ENCODE peak calls at places on chromosomes 11 and 22, in nine cellular contexts. One of them, this sample, is unnamed.

GRCh38 chr22:36577019-36577418 is 48.1 kb upstream of the EIF3D start:
- DNase-seq in fibroblast of pulmonary artery: peak
- DNase-seq in transverse colon: no peak
- DNase-seq in fibroblast of lung: peak
- DNase-seq in tibial nerve: no peak
- DNase-seq in GM23338: no peak
- DNase-seq in WERI-Rb-1: no peak
- DNase-seq in AG04449: peak
- DNase-seq in sigmoid colon: no peak
- DNase-seq in this sample: no peak

GRCh38 chr11:28384418-28384817 is 276.2 kb downstream of the METTL15 start:
- DNase-seq in tibial nerve: no peak
- DNase-seq in sigmoid colon: no peak
- DNase-seq in fibroblast of lung: peak
- DNase-seq in fibroblast of pulmonary artery: peak
- DNase-seq in GM23338: no peak
- DNase-seq in AG04449: peak
- DNase-seq in WERI-Rb-1: no peak
- DNase-seq in transverse colon: no peak
- DNase-seq in this sample: no peak

GRCh38 chr11:63567044-63567840 is 4.1 kb upstream of the PLAAT2 start:
- DNase-seq in sigmoid colon: peak
- DNase-seq in AG04449: peak
- DNase-seq in transverse colon: peak
- DNase-seq in fibroblast of lung: peak
- DNase-seq in GM23338: peak
- DNase-seq in fibroblast of pulmonary artery: peak
- DNase-seq in tibial nerve: no peak
- DNase-seq in WERI-Rb-1: no peak
- DNase-seq in this sample: no peak

GRCh38 chr11:108177570-108177969 is 44.9 kb downstream of the NPAT start:
- DNase-seq in transverse colon: no peak
- DNase-seq in fibroblast of pulmonary artery: no peak
- DNase-seq in tibial nerve: no peak
- DNase-seq in GM23338: no peak
- DNase-seq in sigmoid colon: no peak
- DNase-seq in AG04449: no peak
- DNase-seq in fibroblast of lung: no peak
- DNase-seq in WERI-Rb-1: no peak
- DNase-seq in this sample: no peak

GRCh38 chr11:2266586-2267305 is 3.6 kb downstream of the ASCL2 start:
- DNase-seq in transverse colon: no peak
- DNase-seq in fibroblast of pulmonary artery: no peak
- DNase-seq in WERI-Rb-1: no peak
- DNase-seq in fibroblast of lung: no peak
- DNase-seq in AG04449: no peak
- DNase-seq in sigmoid colon: no peak
- DNase-seq in GM23338: no peak
- DNase-seq in tibial nerve: no peak
- DNase-seq in this sample: no peak

GRCh38 chr11:90476442-90477007 is 253.7 kb upstream of the CHORDC1 start:
- DNase-seq in WERI-Rb-1: peak
- DNase-seq in GM23338: peak
- DNase-seq in fibroblast of lung: peak
- DNase-seq in AG04449: no peak
- DNase-seq in sigmoid colon: no peak
- DNase-seq in fibroblast of pulmonary artery: peak
- DNase-seq in transverse colon: no peak
- DNase-seq in tibial nerve: no peak
- DNase-seq in this sample: no peak

GRCh38 chr11:63906087-63906486 is 10.9 kb downstream of the RCOR2 start:
- DNase-seq in fibroblast of pulmonary artery: no peak
- DNase-seq in AG04449: no peak
- DNase-seq in WERI-Rb-1: no peak
- DNase-seq in fibroblast of lung: no peak
- DNase-seq in transverse colon: no peak
- DNase-seq in tibial nerve: no peak
- DNase-seq in sigmoid colon: no peak
- DNase-seq in GM23338: no peak
- DNase-seq in this sample: no peak

GRCh38 chr22:42328130-42328821 is 57.8 kb upstream of the TCF20 start:
- DNase-seq in tibial nerve: no peak
- DNase-seq in transverse colon: no peak
- DNase-seq in sigmoid colon: no peak
- DNase-seq in fibroblast of pulmonary artery: no peak
- DNase-seq in AG04449: no peak
- DNase-seq in WERI-Rb-1: no peak
- DNase-seq in GM23338: no peak
- DNase-seq in fibroblast of lung: no peak
- DNase-seq in this sample: no peak

GRCh38 chr11:121082670-121083069 is 18.4 kb upstream of the TECTA start:
- DNase-seq in transverse colon: no peak
- DNase-seq in GM23338: peak
- DNase-seq in sigmoid colon: no peak
- DNase-seq in fibroblast of pulmonary artery: peak
- DNase-seq in fibroblast of lung: peak
- DNase-seq in tibial nerve: no peak
- DNase-seq in WERI-Rb-1: no peak
- DNase-seq in AG04449: no peak
- DNase-seq in this sample: no peak

DNA sequence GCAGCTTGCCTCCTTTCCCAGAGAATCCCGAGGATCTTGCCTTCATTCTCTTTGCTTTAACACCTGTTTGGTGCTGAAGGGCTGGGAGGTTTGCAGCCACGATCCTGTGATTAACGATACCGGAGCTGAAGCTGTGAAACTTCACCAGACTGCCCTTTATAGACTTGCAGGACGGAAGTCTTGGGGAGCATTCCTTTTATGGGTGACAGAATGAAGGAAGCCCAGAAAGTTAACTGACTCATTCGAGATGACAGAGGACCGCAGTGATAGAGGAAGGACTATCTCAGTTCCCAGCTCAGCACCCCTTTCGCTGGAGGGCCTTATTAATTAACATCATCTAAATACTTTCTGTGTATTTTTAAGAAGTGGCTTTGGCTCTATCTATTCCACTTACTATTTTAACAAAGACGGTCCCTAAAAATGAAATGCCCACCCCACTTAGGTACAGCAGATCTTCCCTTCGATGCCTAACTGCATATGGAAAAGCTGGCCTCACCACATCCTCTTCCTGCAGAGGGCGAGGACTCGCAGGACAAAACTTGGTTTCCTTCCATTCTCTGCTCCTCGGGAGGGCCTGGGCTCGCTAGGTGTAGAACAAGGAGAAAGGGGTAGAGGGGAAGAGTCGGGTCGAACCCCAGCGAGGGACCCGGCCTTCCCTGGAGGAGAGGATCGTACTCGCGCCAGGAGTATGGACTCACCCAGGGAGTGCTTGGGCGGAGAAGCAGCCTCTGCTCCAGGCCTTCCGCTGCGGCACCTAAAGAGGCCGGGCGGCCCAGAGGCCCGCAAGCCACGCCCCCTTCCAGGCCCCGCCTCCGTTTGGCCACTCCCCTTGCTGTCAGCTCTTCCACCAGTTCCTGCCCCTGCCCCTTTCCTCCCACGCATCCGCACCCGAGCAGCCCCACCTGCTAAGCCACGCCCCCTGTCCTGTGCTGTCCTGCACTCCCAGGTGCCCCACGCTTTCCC is 30.7 kb upstream of the USP47 start:
- DNase-seq in transverse colon: no peak
- DNase-seq in AG04449: no peak
- DNase-seq in fibroblast of pulmonary artery: no peak
- DNase-seq in sigmoid colon: no peak
- DNase-seq in WERI-Rb-1: no peak
- DNase-seq in GM23338: peak
- DNase-seq in tibial nerve: no peak
- DNase-seq in fibroblast of lung: no peak
- DNase-seq in this sample: no peak
- H3K4me3 ChIP-seq in transverse colon: no peak
- H3K4me3 ChIP-seq in AG04449: no peak
- H3K4me3 ChIP-seq in fibroblast of pulmonary artery: no peak
- H3K4me3 ChIP-seq in sigmoid colon: no peak
- H3K4me3 ChIP-seq in WERI-Rb-1: no peak
- H3K4me3 ChIP-seq in GM23338: no peak
- H3K4me3 ChIP-seq in tibial nerve: no peak
- H3K4me3 ChIP-seq in fibroblast of lung: no peak
- H3K4me3 ChIP-seq in this sample: no peak

GRCh38 chr11:125110996-125111340 is 458 bp downstream of the TMEM218 start:
- DNase-seq in sigmoid colon: no peak
- DNase-seq in transverse colon: peak
- DNase-seq in fibroblast of pulmonary artery: no peak
- DNase-seq in GM23338: peak
- DNase-seq in tibial nerve: no peak
- DNase-seq in WERI-Rb-1: peak
- DNase-seq in fibroblast of lung: no peak
- DNase-seq in AG04449: no peak
- DNase-seq in this sample: no peak

GRCh38 chr11:125111341-125112234 is at the start of gene TMEM218:
- DNase-seq in fibroblast of lung: peak
- DNase-seq in AG04449: peak
- DNase-seq in sigmoid colon: peak
- DNase-seq in fibroblast of pulmonary artery: peak
- DNase-seq in GM23338: peak
- DNase-seq in WERI-Rb-1: peak
- DNase-seq in tibial nerve: peak
- DNase-seq in transverse colon: peak
- DNase-seq in this sample: peak

GRCh38 chr11:125112235-125112604 is 794 bp upstream of the TMEM218 start:
- DNase-seq in fibroblast of lung: no peak
- DNase-seq in GM23338: no peak
- DNase-seq in fibroblast of pulmonary artery: no peak
- DNase-seq in transverse colon: no peak
- DNase-seq in AG04449: no peak
- DNase-seq in WERI-Rb-1: no peak
- DNase-seq in tibial nerve: no peak
- DNase-seq in sigmoid colon: no peak
- DNase-seq in this sample: no peak

GRCh38 chr11:125117429-125117828 is 6.0 kb upstream of the TMEM218 start:
- DNase-seq in tibial nerve: no peak
- DNase-seq in fibroblast of pulmonary artery: no peak
- DNase-seq in AG04449: no peak
- DNase-seq in fibroblast of lung: no peak
- DNase-seq in WERI-Rb-1: no peak
- DNase-seq in sigmoid colon: no peak
- DNase-seq in GM23338: no peak
- DNase-seq in transverse colon: no peak
- DNase-seq in this sample: no peak

DNA sequence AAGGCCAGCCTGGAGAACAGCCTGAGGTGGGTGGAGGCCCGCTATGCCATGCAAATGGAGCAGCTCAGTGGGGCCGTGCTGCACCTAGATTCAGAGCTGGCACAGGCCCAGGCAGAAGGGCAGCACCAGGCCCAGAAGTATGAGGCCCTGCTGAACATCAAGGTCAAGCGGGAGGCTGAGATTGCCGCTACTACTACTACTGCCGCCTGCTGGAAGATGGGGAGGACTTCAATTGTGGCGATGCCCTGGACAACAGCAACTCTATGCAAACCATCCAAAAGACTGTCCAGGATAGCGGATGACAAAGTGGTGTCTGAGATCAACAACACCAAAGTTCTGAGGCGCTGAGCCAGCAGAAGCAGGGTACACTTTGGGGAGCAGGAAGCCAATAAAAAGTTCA is 3.1 kb upstream of the TMEM218 start:
- DNase-seq in transverse colon: no peak
- DNase-seq in fibroblast of lung: no peak
- DNase-seq in fibroblast of pulmonary artery: no peak
- DNase-seq in AG04449: no peak
- DNase-seq in sigmoid colon: no peak
- DNase-seq in GM23338: peak
- DNase-seq in WERI-Rb-1: no peak
- DNase-seq in tibial nerve: no peak
- DNase-seq in this sample: no peak
- TF ChIP-seq CTCF in transverse colon: no peak
- TF ChIP-seq CTCF in fibroblast of lung: no peak
- TF ChIP-seq CTCF in fibroblast of pulmonary artery: peak
- TF ChIP-seq CTCF in AG04449: no peak
- TF ChIP-seq CTCF in sigmoid colon: no peak
- TF ChIP-seq CTCF in GM23338: peak
- TF ChIP-seq CTCF in WERI-Rb-1: peak
- TF ChIP-seq CTCF in tibial nerve: no peak
- TF ChIP-seq CTCF in this sample: no peak

DNA sequence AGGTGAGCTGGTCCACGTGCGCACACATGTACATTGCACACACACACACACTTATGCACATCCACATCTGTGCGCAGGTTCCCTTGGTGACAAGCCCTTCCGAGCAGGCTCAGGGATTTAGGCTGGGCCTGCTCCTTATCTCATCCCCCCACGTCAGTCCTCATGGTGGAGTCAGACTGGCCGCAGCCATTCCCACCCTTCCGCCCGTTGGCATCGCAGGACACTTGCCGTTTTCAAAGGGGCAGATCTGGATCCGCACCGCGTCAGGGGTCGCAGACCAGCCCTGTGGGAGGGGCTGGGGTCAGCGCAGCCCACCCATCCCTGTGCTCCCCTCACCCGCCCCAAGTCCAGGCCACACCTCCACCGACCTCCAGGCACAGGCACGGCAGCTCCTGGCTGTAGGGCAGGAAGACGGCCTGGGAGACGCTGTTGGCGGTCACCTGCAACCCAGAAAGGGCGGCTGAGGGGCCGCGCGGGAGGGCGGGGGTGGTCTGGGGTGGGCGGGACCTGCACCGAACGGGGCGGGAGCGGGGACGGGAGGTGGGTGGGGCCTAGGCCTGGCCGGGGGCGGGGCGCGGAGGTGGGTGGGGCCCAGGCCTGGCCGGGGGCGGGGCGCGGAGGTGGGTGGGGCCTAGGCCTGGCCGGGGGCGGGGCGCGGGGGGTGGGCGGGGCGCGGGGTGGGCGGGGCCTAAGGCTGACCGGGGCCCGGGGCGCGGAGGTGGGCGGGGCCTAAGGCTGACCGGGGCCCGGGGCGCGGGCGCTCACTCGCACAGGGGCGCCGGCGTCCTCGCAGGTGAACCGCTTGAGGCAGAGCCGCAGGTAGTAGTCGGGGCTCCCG is 13.3 kb downstream of the IL17REL start:
- DNase-seq in fibroblast of pulmonary artery: no peak
- DNase-seq in AG04449: no peak
- DNase-seq in sigmoid colon: no peak
- DNase-seq in tibial nerve: no peak
- DNase-seq in WERI-Rb-1: no peak
- DNase-seq in transverse colon: peak
- DNase-seq in fibroblast of lung: no peak
- DNase-seq in GM23338: peak
- DNase-seq in this sample: peak
- H3K4me3 ChIP-seq in fibroblast of pulmonary artery: peak
- H3K4me3 ChIP-seq in AG04449: no peak
- H3K4me3 ChIP-seq in sigmoid colon: no peak
- H3K4me3 ChIP-seq in tibial nerve: no peak
- H3K4me3 ChIP-seq in WERI-Rb-1: no peak
- H3K4me3 ChIP-seq in transverse colon: peak
- H3K4me3 ChIP-seq in fibroblast of lung: no peak
- H3K4me3 ChIP-seq in GM23338: peak
- H3K4me3 ChIP-seq in this sample: no peak

DNA sequence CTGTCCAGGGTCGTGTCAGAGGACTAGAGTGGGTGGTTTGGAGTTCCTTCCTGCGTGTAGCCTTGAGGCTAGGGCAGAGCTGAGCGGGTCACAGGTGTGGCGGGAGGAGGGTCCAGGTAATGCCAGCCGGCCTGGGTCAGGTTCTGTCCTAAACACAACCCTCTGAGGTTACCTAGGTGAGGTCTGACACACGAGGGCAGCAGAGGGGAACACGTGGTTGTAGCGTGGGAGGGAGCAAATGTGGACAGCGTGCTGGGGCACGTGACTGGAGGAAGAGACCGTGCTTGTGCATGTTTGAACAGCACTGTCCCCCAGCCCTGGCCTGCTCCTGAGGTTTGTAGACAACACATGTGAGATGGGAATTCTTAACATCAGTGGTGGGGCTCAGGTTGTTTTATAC is 13.1 kb downstream of the MOV10L1 start:
- DNase-seq in fibroblast of pulmonary artery: no peak
- DNase-seq in GM23338: peak
- DNase-seq in transverse colon: no peak
- DNase-seq in fibroblast of lung: no peak
- DNase-seq in AG04449: no peak
- DNase-seq in WERI-Rb-1: peak
- DNase-seq in tibial nerve: no peak
- DNase-seq in sigmoid colon: no peak
- DNase-seq in this sample: no peak
- TF ChIP-seq CTCF in fibroblast of pulmonary artery: no peak
- TF ChIP-seq CTCF in GM23338: no peak
- TF ChIP-seq CTCF in transverse colon: no peak
- TF ChIP-seq CTCF in fibroblast of lung: no peak
- TF ChIP-seq CTCF in AG04449: no peak
- TF ChIP-seq CTCF in WERI-Rb-1: peak
- TF ChIP-seq CTCF in tibial nerve: no peak
- TF ChIP-seq CTCF in sigmoid colon: no peak
- TF ChIP-seq CTCF in this sample: no peak